ENCODE peak calls at places on chromosome 15, in eight cellular contexts. O, D, R, U, V, F, X and E are unnamed samples.

GRCh38 chr15:92018535-92019239 is 165.2 kb downstream of the SLCO3A1 start:
- DNase-seq in F (no peak), O (no peak), D (no peak), R (no peak), X (no peak), U (no peak), V (no peak), E (no peak)

GRCh38 chr15:51812598-51812997 is 16.9 kb upstream of the TMOD3 start:
- DNase-seq in X (no peak), O (no peak), F (no peak), D (no peak), R (no peak), V (no peak), U (no peak), E (no peak)

GRCh38 chr15:70855764-70856163 is 1.8 kb upstream of the LARP6 start:
- DNase-seq in V (no peak), R (no peak), X (no peak), F (no peak), U (no peak), O (no peak), D (no peak), E (no peak)

GRCh38 chr15:49290204-49290603 is 120.2 kb downstream of the GALK2 start:
- DNase-seq in D (no peak), O (no peak), X (no peak), R (no peak), U (no peak), V (no peak), F (no peak), E (no peak)

GRCh38 chr15:70047386-70048195 is 50.1 kb downstream of the TLE3 start:
- DNase-seq in U (peak), R (no peak), O (no peak), F (no peak), X (no peak), V (no peak), D (no peak), E (no peak)

GRCh38 chr15:75597667-75598341 is 18.7 kb upstream of the PTPN9 start:
- DNase-seq in U (peak), V (peak), R (no peak), D (peak), X (no peak), F (no peak), O (no peak), E (no peak)

GRCh38 chr15:39363761-39364586 is 216.9 kb upstream of the THBS1 start:
- DNase-seq in F (no peak), R (no peak), D (no peak), U (peak), O (no peak), X (no peak), V (peak), E (no peak)

GRCh38 chr15:62904041-62904440 is 138.5 kb upstream of the TPM1 start:
- DNase-seq in O (no peak), U (no peak), D (no peak), F (no peak), R (no peak), X (no peak), V (no peak), E (no peak)

GRCh38 chr15:62495670-62496328 is 330.7 kb upstream of the C2CD4B start:
- DNase-seq in R (no peak), O (no peak), V (peak), U (peak), F (peak), X (no peak), D (no peak), E (no peak)

GRCh38 chr15:48868549-48868948 is 9.4 kb upstream of the EID1 start:
- DNase-seq in X (no peak), U (peak), F (no peak), V (peak), R (no peak), D (no peak), O (peak), E (no peak)